ENCODE peak calls at places on chromosomes 16 and 17, in nine cellular contexts. D is activated CD4-positive, alpha-beta T cell treated with anti-CD3 and anti-CD28 coated beads, Interleukin-2, amount 50 U/mL, for 1 hour; C is uterus; P is ACHN; R is activated CD4-positive, CD25-positive, alpha-beta regulatory T cell; G is stimulated activated CD4-positive, alpha-beta T cell treated with anti-CD3 and anti-CD28 coated beads, Interleukin-4, amount 100 ng/mL, for 4 hours; O is Daoy; N is midbrain; M is brain microvascular endothelial cell. S is an unnamed sample.

GRCh38 chr17:37671813-37672544 is 28.7 kb upstream of the DDX52 start:
- DNase-seq in D (no peak), C (no peak), P (peak), R (no peak), G (no peak), O (peak), N (no peak), M (peak), S (peak)

GRCh38 chr17:31509095-31509804 is 117.8 kb downstream of the RAB11FIP4 start:
- DNase-seq in D (no peak), C (no peak), P (no peak), R (no peak), G (no peak), O (no peak), N (no peak), M (no peak), S (no peak)

GRCh38 chr16:86300746-86301480 is 209.4 kb upstream of the FOXF1 start:
- DNase-seq in D (no peak), C (no peak), P (no peak), R (no peak), G (no peak), O (no peak), N (no peak), M (no peak), S (no peak)

GRCh38 chr17:41781404-41782110 is 5.0 kb downstream of the JUP start:
- DNase-seq in D (no peak), C (no peak), P (no peak), R (no peak), G (no peak), O (no peak), N (no peak), M (no peak), S (no peak)

GRCh38 chr17:43475494-43476089 is 8.2 kb upstream of the DHX8 start:
- DNase-seq in D (no peak), C (no peak), P (no peak), R (no peak), G (no peak), O (no peak), N (no peak), M (no peak), S (no peak)

GRCh38 chr17:60422162-60422665 is at the start of gene CHCT1:
- DNase-seq in D (no peak), C (no peak), P (no peak), R (no peak), G (no peak), O (no peak), N (no peak), M (no peak), S (no peak)

GRCh38 chr17:2102931-2103398 is 48.1 kb downstream of the HIC1 start:
- DNase-seq in D (no peak), C (no peak), P (peak), R (no peak), G (no peak), O (no peak), N (no peak), M (peak), S (no peak)

GRCh38 chr17:56395787-56396186 is 197.7 kb upstream of the NOG start:
- DNase-seq in D (no peak), C (no peak), P (no peak), R (no peak), G (no peak), O (no peak), N (no peak), M (no peak), S (no peak)

GRCh38 chr16:4935231-4935855 is 1.6 kb downstream of the PPL start:
- DNase-seq in D (no peak), C (peak), P (no peak), R (no peak), G (no peak), O (no peak), N (no peak), M (no peak), S (no peak)

GRCh38 chr17:29579866-29580771 is 9.3 kb downstream of the GIT1 start:
- DNase-seq in D (peak), C (peak), P (peak), R (peak), G (peak), O (peak), N (peak), M (peak), S (peak)

GRCh38 chr16:17273142-17273561 is 197.6 kb downstream of the XYLT1 start:
- DNase-seq in D (no peak), C (no peak), P (peak), R (no peak), G (no peak), O (peak), N (no peak), M (peak), S (peak)

GRCh38 chr16:46857261-46857962 is 26.4 kb upstream of the C16orf87 start:
- DNase-seq in D (no peak), C (no peak), P (peak), R (no peak), G (no peak), O (peak), N (peak), M (peak), S (peak)

GRCh38 chr16:13306153-13306552 is 404.8 kb downstream of the SHISA9 start:
- DNase-seq in D (no peak), C (no peak), P (no peak), R (no peak), G (no peak), O (no peak), N (no peak), M (no peak), S (no peak)

GRCh38 chr17:55345132-55345531 is 76.5 kb downstream of the MMD start:
- DNase-seq in D (no peak), C (no peak), P (no peak), R (no peak), G (no peak), O (no peak), N (no peak), M (no peak), S (no peak)

GRCh38 chr16:48409839-48410610 is 24.8 kb upstream of the SIAH1 start:
- DNase-seq in D (no peak), C (no peak), P (peak), R (no peak), G (no peak), O (peak), N (no peak), M (peak), S (peak)

GRCh38 chr17:34242976-34243731 is 11.9 kb upstream of the CCL2 start:
- DNase-seq in D (no peak), C (no peak), P (no peak), R (no peak), G (no peak), O (no peak), N (no peak), M (no peak), S (no peak)

GRCh38 chr16:46911038-46911437 is 26.9 kb downstream of the GPT2 start:
- DNase-seq in D (no peak), C (no peak), P (no peak), R (no peak), G (no peak), O (no peak), N (peak), M (no peak), S (no peak)

GRCh38 chr17:40181205-40181604 is 3.9 kb downstream of the RAPGEFL1 start:
- DNase-seq in D (no peak), C (no peak), P (no peak), R (no peak), G (no peak), O (no peak), N (no peak), M (no peak), S (no peak)

GRCh38 chr17:63480826-63481487 is 4.1 kb downstream of the ACE start:
- DNase-seq in D (no peak), C (no peak), P (no peak), R (no peak), G (no peak), O (no peak), N (no peak), M (no peak), S (no peak)

GRCh38 chr17:49987681-49988441 is 7.2 kb downstream of the DLX3 start:
- DNase-seq in D (no peak), C (no peak), P (peak), R (no peak), G (no peak), O (peak), N (no peak), M (no peak), S (no peak)

GRCh38 chr17:70629902-70630301 is 460.6 kb downstream of the KCNJ2 start:
- DNase-seq in D (no peak), C (no peak), P (no peak), R (no peak), G (no peak), O (no peak), N (no peak), M (no peak), S (no peak)

GRCh38 chr17:49269356-49269755 is 38.8 kb upstream of the PHOSPHO1 start:
- DNase-seq in D (no peak), C (no peak), P (no peak), R (no peak), G (no peak), O (no peak), N (no peak), M (no peak), S (no peak)

GRCh38 chr17:4901648-4902344 is 1.1 kb downstream of the CHRNE start:
- DNase-seq in D (peak), C (no peak), P (no peak), R (no peak), G (no peak), O (no peak), N (peak), M (peak), S (no peak)

GRCh38 chr17:60926466-60927183 is 249.0 kb downstream of the BCAS3 start:
- DNase-seq in D (no peak), C (no peak), P (no peak), R (no peak), G (no peak), O (no peak), N (no peak), M (peak), S (no peak)

S was measured in HepG2.